ENCODE peak calls at places on chromosomes 11 and 22, in four cellular contexts. H is right lobe of liver, B is GM23338, O is MM.1S. E is an unnamed sample.
A peak's percentile ranks its signal among the peaks of the same experiment; 100 is the strongest.

GRCh38 chr11:66112640-66113098 is 42.6 kb downstream of the PACS1 start:
- DNase-seq in H (no peak), B (no peak), O (no peak), E (no peak)

GRCh38 chr22:17258015-17258827 is 39.0 kb upstream of the ADA2 start:
- DNase-seq in H (peak; percentile 59), B (peak; percentile 87), O (peak; percentile 98), E (peak; percentile 94)

GRCh38 chr11:404551-405264 is 10.1 kb downstream of the SIGIRR start:
- DNase-seq in H (peak; percentile 52), B (no peak), O (no peak), E (peak; percentile 35)

GRCh38 chr11:126219547-126219946 is 8.0 kb downstream of the FAM118B start:
- DNase-seq in H (no peak), B (no peak), O (no peak), E (no peak)

GRCh38 chr11:79708319-79708928 is 267.6 kb upstream of the TENM4 start:
- DNase-seq in H (no peak), B (peak; percentile 79), O (peak; percentile 61), E (no peak)

GRCh38 chr11:2709429-2709828 is 9.6 kb upstream of the KCNQ1OT1 start:
- DNase-seq in H (no peak), B (no peak), O (no peak), E (no peak)

GRCh38 chr11:11659567-11660341 is 37.9 kb upstream of the GALNT18 start:
- DNase-seq in H (no peak), B (peak; percentile 30), O (no peak), E (no peak)

GRCh38 chr11:65552413-65552951 is 5.7 kb downstream of the LTBP3 start:
- DNase-seq in H (no peak), B (peak; percentile 52), O (no peak), E (no peak)

GRCh38 chr11:114310095-114310494 is 13.9 kb downstream of the NNMT start:
- DNase-seq in H (no peak), B (no peak), O (no peak), E (no peak)
- H3K4me1 ChIP-seq in H (no peaks in the 10 kb centered on the region), B (peaks cover 3% of the 10 kb centered on the region), O (no peaks in the 10 kb centered on the region), E (no peaks in the 10 kb centered on the region)

DNA sequence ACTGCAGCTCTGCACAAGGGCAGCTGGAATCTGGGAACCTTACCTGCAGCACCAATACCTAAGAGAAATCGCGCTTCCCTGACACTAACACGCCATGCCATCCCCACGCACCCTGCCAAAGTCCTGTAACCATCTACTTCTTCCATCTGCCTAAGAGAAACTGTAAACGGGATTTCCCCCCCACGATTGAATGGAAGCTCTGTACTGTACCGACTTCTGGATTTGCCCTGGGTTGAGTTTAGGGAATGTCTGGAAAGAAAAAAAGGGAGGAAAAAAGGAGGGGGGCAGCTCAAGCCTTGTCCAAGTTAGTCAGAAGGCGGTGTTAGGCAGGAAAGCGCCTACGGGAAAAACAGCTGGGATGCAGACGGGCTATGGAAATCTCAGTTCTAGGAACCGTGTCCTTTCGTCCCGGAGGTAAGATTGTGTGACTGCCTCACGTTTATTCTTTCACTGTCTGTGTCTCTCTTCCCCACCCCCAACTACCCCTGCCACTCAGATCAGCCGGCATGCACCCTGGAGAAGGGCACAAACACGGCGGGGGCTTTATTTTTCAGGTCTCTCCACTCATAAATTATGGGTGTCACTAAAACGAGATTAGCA is 125.5 kb upstream of the C11orf58 start:
- DNase-seq in H (no peak), B (peak; percentile 38), O (no peak), E (no peak)
- H3K4me3 ChIP-seq in H (peak overlapping the region; percentile 48), B (peak overlapping the region; percentile 64), O (peak overlapping the region; percentile 58), E (no peak overlapping the region)

GRCh38 chr22:37551981-37552380 is 8.3 kb upstream of the CDC42EP1 start:
- DNase-seq in H (no peak), B (no peak), O (no peak), E (no peak)
- H3K27ac ChIP-seq in H (no peak overlapping the region), B (no peak overlapping the region), O (no peak overlapping the region), E (no peak overlapping the region)

GRCh38 chr11:7571640-7572000 is 57.8 kb downstream of the PPFIBP2 start:
- DNase-seq in H (peak; percentile 66), B (peak; percentile 92), O (peak; percentile 19), E (peak; percentile 64)

GRCh38 chr11:7573558-7574296 is 59.9 kb downstream of the PPFIBP2 start:
- DNase-seq in H (peak; percentile 76), B (peak; percentile 67), O (no peak), E (no peak)

GRCh38 chr11:7574491-7575129 is 60.8 kb downstream of the PPFIBP2 start:
- DNase-seq in H (no peak), B (peak; percentile 63), O (no peak), E (no peak)

GRCh38 chr11:7572001-7572712 is 58.4 kb downstream of the PPFIBP2 start:
- DNase-seq in H (no peak), B (peak; percentile 27), O (no peak), E (no peak)

DNA sequence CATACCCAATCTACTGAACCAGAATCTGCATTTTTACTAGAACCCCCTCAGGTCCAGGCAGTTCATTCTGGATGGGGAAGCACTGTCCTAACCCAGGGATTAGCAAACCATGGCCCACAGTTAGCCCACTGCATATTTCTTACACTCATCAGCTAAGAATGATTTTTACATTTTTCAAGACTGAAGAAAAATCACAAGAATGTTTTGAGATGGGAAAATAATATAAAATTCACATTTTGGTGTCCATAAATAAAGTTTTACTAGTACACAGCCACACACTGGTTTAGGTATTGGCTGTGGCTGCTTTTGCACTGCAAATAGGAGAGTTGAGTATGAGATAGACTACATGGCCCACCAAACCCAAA is 59.4 kb downstream of the PPFIBP2 start:
- DNase-seq in H (no peak), B (no peak), O (no peak), E (no peak)
- H3K4me1 ChIP-seq in H (no peaks in the 10 kb centered on the region), B (peaks cover 67% of the 10 kb centered on the region), O (peaks cover 21% of the 10 kb centered on the region), E (peaks cover 9% of the 10 kb centered on the region)

GRCh38 chr22:39174498-39175120 is 22.1 kb upstream of the CBX7 start:
- DNase-seq in H (peak; percentile 90), B (peak; percentile 100), O (no peak), E (no peak)

GRCh38 chr22:39175127-39176066 is 22.9 kb upstream of the CBX7 start:
- DNase-seq in H (peak; percentile 50), B (peak; percentile 57), O (no peak), E (no peak)

GRCh38 chr22:39173050-39173706 is 20.7 kb upstream of the CBX7 start:
- DNase-seq in H (no peak), B (no peak), O (no peak), E (no peak)

GRCh38 chr22:39171623-39172264 is 19.3 kb upstream of the CBX7 start:
- DNase-seq in H (peak; percentile 51), B (peak; percentile 66), O (no peak), E (no peak)

GRCh38 chr22:39173787-39174497 is 21.5 kb upstream of the CBX7 start:
- DNase-seq in H (peak; percentile 45), B (no peak), O (no peak), E (no peak)
- H3K4me3 ChIP-seq in H (no peak overlapping the region), B (no peak overlapping the region), O (no peak overlapping the region), E (no peak overlapping the region)

GRCh38 chr22:20421507-20421874 is 16.1 kb downstream of the SCARF2 start:
- DNase-seq in H (no peak), B (no peak), O (no peak), E (no peak)

GRCh38 chr22:20420157-20420842 is 17.3 kb downstream of the SCARF2 start:
- DNase-seq in H (no peak), B (no peak), O (no peak), E (no peak)

GRCh38 chr22:20419664-20419951 is 18.0 kb downstream of the SCARF2 start:
- DNase-seq in H (no peak), B (no peak), O (no peak), E (no peak)

GRCh38 chr22:20414450-20414849 is 20.5 kb downstream of the ZNF74 start:
- DNase-seq in H (no peak), B (no peak), O (no peak), E (no peak)

GRCh38 chr22:20418211-20418788 is 19.3 kb downstream of the SCARF2 start:
- DNase-seq in H (peak; percentile 85), B (peak; percentile 90), O (peak; percentile 75), E (peak; percentile 78)
- H3K27ac ChIP-seq in H (no peak overlapping the region), B (no peak overlapping the region), O (no peak overlapping the region), E (no peak overlapping the region)

DNA sequence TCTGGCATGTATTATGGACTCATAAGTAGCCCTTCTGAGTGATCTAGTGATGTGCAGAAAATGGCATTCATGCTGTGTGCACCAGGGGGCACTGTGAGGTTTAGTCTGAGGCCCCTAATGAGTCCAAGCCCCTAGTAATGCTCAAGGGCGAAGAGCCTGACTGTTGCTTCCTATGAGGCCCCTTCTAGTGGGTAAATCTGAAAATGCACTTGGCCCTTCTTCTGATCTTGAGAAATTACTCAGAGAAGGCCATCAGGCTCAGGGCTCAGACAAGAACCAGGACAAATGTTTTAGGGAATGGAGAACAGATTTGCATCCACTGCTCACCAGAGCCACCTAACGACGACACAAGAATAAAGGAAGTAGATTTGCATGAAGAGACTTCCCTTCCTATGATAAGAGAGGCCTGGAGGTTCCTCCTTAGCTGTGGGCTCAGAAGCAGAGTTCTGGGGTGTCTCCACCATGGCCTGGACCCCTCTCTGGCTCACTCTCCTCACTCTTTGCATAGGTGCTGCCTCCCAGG is 75.8 kb downstream of the GGTLC2 start:
- DNase-seq in H (no peak), B (peak; percentile 77), O (peak; percentile 68), E (no peak)
- H3K4me1 ChIP-seq in H (no peaks in the 10 kb centered on the region), B (no peaks in the 10 kb centered on the region), O (peaks cover 37% of the 10 kb centered on the region), E (no peaks in the 10 kb centered on the region)

GRCh38 chr11:10197091-10197490 is 96.9 kb downstream of the SBF2 start:
- DNase-seq in H (no peak), B (no peak), O (no peak), E (no peak)
- H3K4me3 ChIP-seq in H (no peak overlapping the region), B (no peak overlapping the region), O (no peak overlapping the region), E (no peak overlapping the region)

GRCh38 chr11:68685656-68686380 is 1.5 kb downstream of the GAL start:
- DNase-seq in H (no peak), B (no peak), O (no peak), E (no peak)
- H3K27ac ChIP-seq in H (no peak overlapping the region), B (no peak overlapping the region), O (no peak overlapping the region), E (no peak overlapping the region)

DNA sequence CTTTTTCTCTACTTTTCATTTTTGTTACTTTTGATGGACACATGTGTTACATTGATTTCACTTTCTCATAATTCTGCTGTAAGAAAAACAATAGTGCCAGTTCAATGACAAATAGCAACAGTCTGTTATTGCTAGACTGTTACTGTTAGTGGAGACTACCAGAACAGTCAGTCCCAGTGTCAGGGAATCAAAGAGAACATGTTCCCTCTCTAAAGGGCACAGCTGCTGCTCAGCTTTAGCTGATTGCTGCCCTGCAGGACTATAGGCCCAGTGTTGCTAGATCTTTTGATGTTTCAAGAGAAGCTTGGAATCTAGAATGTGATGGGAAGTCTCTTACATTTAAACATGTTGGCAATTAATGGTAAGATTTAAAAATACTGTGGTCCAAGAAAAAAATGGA is 3.4 kb downstream of the BIRC3 start:
- DNase-seq in H (no peak), B (no peak), O (no peak), E (no peak)
- H3K4me1 ChIP-seq in H (no peaks in the 10 kb centered on the region), B (no peaks in the 10 kb centered on the region), O (peaks cover 43% of the 10 kb centered on the region), E (no peaks in the 10 kb centered on the region)

E was measured in pancreas.